ENCODE peak calls at places on chromosomes 3 and 15, in ten cellular contexts. K is mesendoderm; P is testis; T is left lung; B is CD8-positive, alpha-beta memory T cell; N is HepG2; J is ovary; A is mesenchymal stem cell; X is psoas muscle; M is breast epithelium. H is an unnamed sample.
A peak's percentile ranks its signal among the peaks of the same experiment; 100 is the strongest.

GRCh38 chr3:56864090-56864489 is 62.3 kb upstream of the ARHGEF3 start:
- DNase-seq in K (no peak), P (no peak), T (no peak), B (no peak), N (no peak), J (no peak), A (no peak), X (no peak), M (no peak), H (no peak)

GRCh38 chr3:11544413-11545181 is 99.1 kb downstream of the VGLL4 start:
- DNase-seq in K (peak; percentile 40), P (no peak), T (no peak), B (no peak), N (peak; percentile 23), J (no peak), A (peak; percentile 67), X (peak; percentile 62), M (no peak), H (no peak)

GRCh38 chr3:13963137-13963886 is 83.4 kb upstream of the WNT7A start:
- DNase-seq in K (no peak), P (no peak), T (no peak), B (no peak), N (no peak), J (no peak), A (no peak), X (no peak), M (no peak), H (no peak)

GRCh38 chr3:143307613-143308183 is 188.1 kb downstream of the CHST2 start:
- DNase-seq in K (peak; percentile 19), P (peak; percentile 30), T (no peak), B (no peak), N (no peak), J (peak; percentile 23), A (peak; percentile 93), X (no peak), M (no peak), H (peak; percentile 44)

GRCh38 chr3:156433910-156434309 is 121.0 kb downstream of the SSR3 start:
- DNase-seq in K (no peak), P (no peak), T (no peak), B (no peak), N (no peak), J (no peak), A (peak; percentile 45), X (no peak), M (no peak), H (no peak)

GRCh38 chr3:70227437-70227836 is 85.0 kb downstream of the MDFIC2 start:
- DNase-seq in K (no peak), P (no peak), T (no peak), B (no peak), N (no peak), J (no peak), A (no peak), X (no peak), M (no peak), H (no peak)

GRCh38 chr15:69478259-69478687 is 25.7 kb downstream of the RPLP1 start:
- DNase-seq in K (peak; percentile 75), P (peak; percentile 75), T (no peak), B (no peak), N (peak; percentile 35), J (peak; percentile 43), A (peak; percentile 50), X (no peak), M (no peak), H (peak; percentile 85)

GRCh38 chr15:66713843-66714508 is 11.9 kb downstream of the SMAD6 start:
- DNase-seq in K (no peak), P (no peak), T (no peak), B (no peak), N (no peak), J (no peak), A (no peak), X (no peak), M (no peak), H (no peak)

GRCh38 chr3:97510795-97511194 is 253.8 kb upstream of the ARL6 start:
- DNase-seq in K (peak; percentile 71), P (no peak), T (no peak), B (no peak), N (no peak), J (no peak), A (peak; percentile 18), X (no peak), M (no peak), H (peak; percentile 49)

GRCh38 chr3:104514776-104515175 is 851.9 kb upstream of the ALCAM start:
- DNase-seq in K (no peak), P (no peak), T (no peak), B (no peak), N (no peak), J (no peak), A (no peak), X (no peak), M (no peak), H (no peak)

GRCh38 chr3:23804441-23805227 is 1.1 kb upstream of the UBE2E1 start:
- DNase-seq in K (no peak), P (no peak), T (no peak), B (no peak), N (no peak), J (no peak), A (peak; percentile 29), X (no peak), M (no peak), H (peak; percentile 37)

GRCh38 chr15:35507932-35508638 is 37.9 kb downstream of the DPH6 start:
- DNase-seq in K (no peak), P (no peak), T (no peak), B (no peak), N (no peak), J (no peak), A (no peak), X (no peak), M (no peak), H (no peak)

GRCh38 chr15:45522179-45522930 is at the start of gene SLC30A4:
- DNase-seq in K (peak; percentile 40), P (peak; percentile 84), T (peak; percentile 62), B (peak; percentile 72), N (no peak), J (peak; percentile 68), A (peak; percentile 62), X (peak; percentile 82), M (peak; percentile 58), H (peak; percentile 78)

GRCh38 chr15:64067564-64068030 is 21.3 kb upstream of the DAPK2 start:
- DNase-seq in K (peak; percentile 75), P (peak; percentile 74), T (peak; percentile 55), B (peak; percentile 59), N (peak; percentile 60), J (peak; percentile 69), A (peak; percentile 74), X (peak; percentile 68), M (peak; percentile 37), H (peak; percentile 82)
- H3K27ac ChIP-seq in K (no peak overlapping the region), P (no peak overlapping the region), T (no peak overlapping the region), B (no peak overlapping the region), N (no peak overlapping the region), J (no peak overlapping the region), A (no peak overlapping the region), X (no peak overlapping the region), M (peak overlapping the region; percentile 60), H (no peak overlapping the region)

GRCh38 chr3:150970665-150971327 is 1.7 kb downstream of the CLRN1 start:
- DNase-seq in K (peak; percentile 30), P (no peak), T (no peak), B (no peak), N (no peak), J (no peak), A (peak; percentile 64), X (no peak), M (no peak), H (no peak)
- H3K4me1 ChIP-seq in K (no peaks in the 10 kb centered on the region), P (no peaks in the 10 kb centered on the region), T (no peaks in the 10 kb centered on the region), B (no peaks in the 10 kb centered on the region), N (no peaks in the 10 kb centered on the region), J (no peaks in the 10 kb centered on the region), A (no peaks in the 10 kb centered on the region), X (no peaks in the 10 kb centered on the region), M (no peaks in the 10 kb centered on the region), H (no peaks in the 10 kb centered on the region)

DNA sequence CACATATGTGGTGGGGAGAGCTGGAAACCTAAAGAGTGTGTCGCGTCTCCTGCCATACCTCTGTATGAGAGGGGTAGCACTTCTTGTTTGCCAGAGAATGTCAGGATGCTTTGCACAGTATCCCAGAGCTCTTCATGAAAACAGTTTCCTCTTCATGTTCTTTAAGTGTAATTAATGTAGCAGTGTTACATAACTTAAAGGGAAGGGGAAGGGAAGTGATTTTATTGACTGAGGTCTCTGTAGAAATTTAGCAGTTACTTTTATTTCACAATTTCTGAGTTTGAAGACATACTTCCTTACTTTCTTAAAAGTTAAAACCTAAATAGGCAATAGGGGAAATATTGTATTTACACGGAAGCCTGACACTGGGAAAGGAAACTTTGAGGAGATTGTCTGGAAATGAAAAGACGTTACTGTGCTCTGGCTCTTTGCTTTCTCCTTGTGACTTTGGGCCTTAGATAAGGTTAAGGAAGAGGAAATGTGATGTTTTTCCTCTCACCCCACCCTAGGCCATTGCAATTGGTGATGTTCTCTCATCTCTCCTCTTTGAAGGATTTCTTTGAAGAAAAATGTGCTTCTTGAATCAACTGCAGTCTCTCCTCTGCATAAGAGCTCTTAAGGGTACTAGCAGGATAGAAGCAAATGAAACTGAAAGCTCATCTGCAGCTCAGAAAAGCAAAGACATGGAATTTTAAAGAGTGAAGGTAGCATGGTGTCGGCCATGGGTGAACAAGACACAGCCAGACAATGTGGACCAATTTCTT is 6.0 kb downstream of the NXPE3 start:
- DNase-seq in K (no peak), P (no peak), T (no peak), B (no peak), N (no peak), J (no peak), A (no peak), X (no peak), M (no peak), H (no peak)
- H3K27ac ChIP-seq in K (no peak overlapping the region), P (peak overlapping the region; percentile 7), T (peak overlapping the region; percentile 37), B (no peak overlapping the region), N (no peak overlapping the region), J (no peak overlapping the region), A (no peak overlapping the region), X (peak overlapping the region; percentile 95), M (peak overlapping the region; percentile 52), H (no peak overlapping the region)

DNA sequence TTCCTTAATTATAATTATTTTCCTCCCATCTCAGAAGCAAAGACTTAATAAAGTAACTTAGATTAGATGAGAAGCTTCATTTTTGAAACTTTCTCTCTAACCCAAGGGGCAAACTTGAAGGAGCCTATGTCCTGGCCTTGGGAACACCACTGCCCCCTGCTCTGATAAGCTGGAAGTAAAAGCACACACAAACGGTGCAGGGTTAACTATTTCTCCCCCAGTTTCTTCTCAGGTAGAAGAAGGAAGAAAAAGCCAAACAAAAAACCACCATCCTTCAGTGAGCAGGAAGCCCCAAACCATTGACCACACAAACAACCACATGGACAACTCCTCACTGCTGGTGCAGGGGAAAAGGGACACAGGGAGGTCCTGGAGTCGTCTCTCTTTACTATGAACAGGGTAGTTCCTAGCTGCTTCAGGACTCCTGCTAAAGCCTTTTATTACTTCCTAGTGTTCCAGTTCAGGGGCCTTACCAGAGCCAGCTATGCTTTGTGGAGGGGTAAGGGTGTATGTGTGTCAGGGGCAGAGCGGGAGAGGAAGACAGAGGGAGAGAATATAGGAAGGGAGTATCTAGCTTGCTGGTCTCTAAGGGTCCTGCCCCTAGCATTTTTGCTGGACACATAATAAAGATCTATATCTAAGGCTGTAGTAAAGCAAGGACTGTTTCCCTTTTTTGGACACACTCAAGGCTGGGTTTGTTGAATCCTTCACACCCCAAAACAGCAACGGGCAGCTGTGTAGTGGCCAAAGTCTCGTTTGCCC is 94.0 kb upstream of the UMPS start:
- DNase-seq in K (peak; percentile 29), P (no peak), T (no peak), B (no peak), N (no peak), J (no peak), A (peak; percentile 1), X (no peak), M (no peak), H (no peak)
- H3K4me1 ChIP-seq in K (no peaks in the 10 kb centered on the region), P (peaks cover 7% of the 10 kb centered on the region), T (no peaks in the 10 kb centered on the region), B (peaks cover 10% of the 10 kb centered on the region), N (peaks cover 55% of the 10 kb centered on the region), J (no peaks in the 10 kb centered on the region), A (no peaks in the 10 kb centered on the region), X (no peaks in the 10 kb centered on the region), M (no peaks in the 10 kb centered on the region), H (peaks cover 52% of the 10 kb centered on the region)

GRCh38 chr3:195583831-195584542 is at the start of gene APOD:
- DNase-seq in K (no peak), P (peak; percentile 78), T (peak; percentile 48), B (no peak), N (no peak), J (peak; percentile 70), A (no peak), X (peak; percentile 91), M (peak; percentile 73), H (peak; percentile 41)
- H3K27ac ChIP-seq in K (no peak within 1 kb of the TSS), P (peak within 1 kb of the TSS; percentile 81), T (no peak within 1 kb of the TSS), B (no peak within 1 kb of the TSS), N (no peak within 1 kb of the TSS), J (no peak within 1 kb of the TSS), A (no peak within 1 kb of the TSS), X (peak within 1 kb of the TSS; percentile 65), M (peak within 1 kb of the TSS; percentile 93), H (peak within 1 kb of the TSS; percentile 80)